ENCODE peak calls at places on chromosomes 7 and 10, in ten cellular contexts. C is CD8-positive, alpha-beta T cell; E is fibroblast of the aortic adventitia; K is MM.1S; V is adrenal gland; J is lower leg skin; M is Karpas-422; B is lung; A is H7; L is BE2C. F is an unnamed sample.

GRCh38 chr7:46569117-46569433 is 648.0 kb upstream of the IGFBP3 start:
- DNase-seq in C (no peak), E (no peak), K (no peak), V (no peak), J (no peak), M (no peak), B (no peak), A (no peak), L (peak), F (no peak)

GRCh38 chr10:69243817-69244216 is 23.7 kb downstream of the HKDC1 start:
- DNase-seq in C (no peak), E (no peak), K (no peak), V (no peak), J (no peak), M (no peak), B (no peak), A (no peak), L (no peak), F (no peak)

GRCh38 chr7:135156290-135156689 is 8.4 kb downstream of the TMEM140 start:
- DNase-seq in C (no peak), E (no peak), K (no peak), V (no peak), J (no peak), M (no peak), B (no peak), A (no peak), L (no peak), F (no peak)

GRCh38 chr10:131644864-131645658 is 255.7 kb upstream of the PPP2R2D start:
- DNase-seq in C (no peak), E (no peak), K (no peak), V (no peak), J (peak), M (no peak), B (no peak), A (peak), L (no peak), F (no peak)

GRCh38 chr10:3780056-3780765 is 4.8 kb downstream of the KLF6 start:
- DNase-seq in C (no peak), E (peak), K (no peak), V (no peak), J (peak), M (no peak), B (no peak), A (no peak), L (no peak), F (no peak)

GRCh38 chr7:44540592-44541027 is 520 bp downstream of the NPC1L1 start:
- DNase-seq in C (no peak), E (no peak), K (no peak), V (no peak), J (no peak), M (no peak), B (no peak), A (no peak), L (no peak), F (no peak)

GRCh38 chr7:19972872-19973271 is 199.5 kb upstream of the TMEM196 start:
- DNase-seq in C (no peak), E (no peak), K (no peak), V (no peak), J (no peak), M (peak), B (no peak), A (no peak), L (no peak), F (no peak)

GRCh38 chr7:22296916-22297315 is 60.0 kb downstream of the RAPGEF5 start:
- DNase-seq in C (no peak), E (peak), K (no peak), V (no peak), J (no peak), M (no peak), B (no peak), A (no peak), L (no peak), F (no peak)

GRCh38 chr10:104202231-104202630 is 29.9 kb downstream of the CFAP43 start:
- DNase-seq in C (no peak), E (no peak), K (no peak), V (no peak), J (no peak), M (no peak), B (no peak), A (no peak), L (no peak), F (no peak)

GRCh38 chr7:137885623-137886022 is 38.8 kb upstream of the DGKI start:
- DNase-seq in C (no peak), E (no peak), K (no peak), V (no peak), J (no peak), M (no peak), B (no peak), A (peak), L (no peak), F (no peak)

GRCh38 chr7:140326116-140326928 is 72.0 kb downstream of the SLC37A3 start:
- DNase-seq in C (peak), E (peak), K (peak), V (peak), J (peak), M (peak), B (peak), A (peak), L (peak), F (peak)

GRCh38 chr7:50826371-50827172 is 43.9 kb upstream of the GRB10 start:
- DNase-seq in C (no peak), E (peak), K (no peak), V (peak), J (peak), M (no peak), B (no peak), A (no peak), L (no peak), F (peak)

GRCh38 chr7:14207154-14207553 is 217.7 kb upstream of the ETV1 start:
- DNase-seq in C (no peak), E (peak), K (no peak), V (no peak), J (no peak), M (no peak), B (no peak), A (no peak), L (no peak), F (no peak)

GRCh38 chr10:117345143-117345542 is 30.1 kb downstream of the PDZD8 start:
- DNase-seq in C (no peak), E (no peak), K (no peak), V (no peak), J (no peak), M (no peak), B (no peak), A (peak), L (no peak), F (no peak)

GRCh38 chr10:123428302-123428701 is 237.9 kb upstream of the GPR26 start:
- DNase-seq in C (no peak), E (no peak), K (no peak), V (no peak), J (no peak), M (no peak), B (no peak), A (no peak), L (no peak), F (no peak)

GRCh38 chr10:82953331-82953730 is 1078.3 kb downstream of the NRG3 start:
- DNase-seq in C (no peak), E (no peak), K (no peak), V (no peak), J (no peak), M (no peak), B (no peak), A (no peak), L (no peak), F (no peak)

GRCh38 chr10:24866615-24867583 is 85.5 kb downstream of the PRTFDC1 start:
- DNase-seq in C (no peak), E (peak), K (no peak), V (peak), J (no peak), M (no peak), B (no peak), A (no peak), L (no peak), F (no peak)

GRCh38 chr10:29731760-29732159 is 97.0 kb upstream of the SVIL start:
- DNase-seq in C (no peak), E (peak), K (no peak), V (no peak), J (no peak), M (no peak), B (no peak), A (no peak), L (no peak), F (no peak)

GRCh38 chr10:98414932-98415709 is at the start of gene PYROXD2:
- DNase-seq in C (peak), E (peak), K (peak), V (peak), J (peak), M (no peak), B (peak), A (peak), L (peak), F (peak)

GRCh38 chr10:7738536-7739407 is 35.7 kb downstream of the ITIH2 start:
- DNase-seq in C (no peak), E (no peak), K (no peak), V (no peak), J (no peak), M (no peak), B (no peak), A (no peak), L (no peak), F (no peak)

GRCh38 chr10:16367899-16368298 is 68.9 kb upstream of the PTER start:
- DNase-seq in C (no peak), E (no peak), K (no peak), V (no peak), J (no peak), M (no peak), B (no peak), A (no peak), L (no peak), F (no peak)

GRCh38 chr7:73418113-73418703 is 15.4 kb upstream of the FZD9 start:
- DNase-seq in C (no peak), E (no peak), K (no peak), V (no peak), J (no peak), M (no peak), B (no peak), A (peak), L (no peak), F (no peak)

GRCh38 chr10:72334196-72334831 is 20.4 kb downstream of the DNAJB12 start:
- DNase-seq in C (no peak), E (no peak), K (no peak), V (peak), J (no peak), M (no peak), B (no peak), A (peak), L (peak), F (no peak)

GRCh38 chr7:84314263-84314662 is 119.7 kb upstream of the SEMA3A start:
- DNase-seq in C (no peak), E (no peak), K (no peak), V (no peak), J (no peak), M (no peak), B (no peak), A (no peak), L (no peak), F (no peak)

GRCh38 chr7:129244220-129244619 is 19.4 kb downstream of the AHCYL2 start:
- DNase-seq in C (no peak), E (no peak), K (no peak), V (no peak), J (no peak), M (no peak), B (no peak), A (no peak), L (no peak), F (no peak)

GRCh38 chr10:26755443-26755903 is 58.0 kb downstream of the PDSS1 start:
- DNase-seq in C (no peak), E (peak), K (peak), V (no peak), J (no peak), M (no peak), B (no peak), A (peak), L (no peak), F (peak)

GRCh38 chr10:128051548-128051947 is 74.7 kb downstream of the MKI67 start:
- DNase-seq in C (no peak), E (no peak), K (no peak), V (no peak), J (no peak), M (no peak), B (no peak), A (no peak), L (no peak), F (no peak)

GRCh38 chr7:42029405-42029804 is 207.6 kb downstream of the GLI3 start:
- DNase-seq in C (no peak), E (no peak), K (no peak), V (no peak), J (no peak), M (no peak), B (no peak), A (peak), L (no peak), F (no peak)

GRCh38 chr7:106611911-106612310 is 49.0 kb downstream of the CCDC71L start:
- DNase-seq in C (no peak), E (no peak), K (no peak), V (no peak), J (no peak), M (no peak), B (no peak), A (no peak), L (no peak), F (no peak)

GRCh38 chr7:20534543-20534942 is 80.9 kb upstream of the ABCB5 start:
- DNase-seq in C (no peak), E (no peak), K (no peak), V (no peak), J (no peak), M (no peak), B (no peak), A (no peak), L (no peak), F (no peak)

GRCh38 chr7:134343796-134344195 is 27.1 kb upstream of the SLC35B4 start:
- DNase-seq in C (no peak), E (no peak), K (no peak), V (no peak), J (no peak), M (no peak), B (no peak), A (no peak), L (no peak), F (no peak)

GRCh38 chr7:93350338-93350737 is 118.2 kb downstream of the VPS50 start:
- DNase-seq in C (no peak), E (no peak), K (no peak), V (no peak), J (no peak), M (no peak), B (no peak), A (no peak), L (no peak), F (no peak)

GRCh38 chr10:89861584-89862287 is 160.3 kb downstream of the KIF20B start:
- DNase-seq in C (no peak), E (peak), K (no peak), V (no peak), J (no peak), M (no peak), B (peak), A (no peak), L (no peak), F (no peak)

GRCh38 chr7:15862781-15863165 is 176.3 kb upstream of the MEOX2 start:
- DNase-seq in C (no peak), E (no peak), K (no peak), V (no peak), J (no peak), M (no peak), B (no peak), A (no peak), L (no peak), F (no peak)

GRCh38 chr7:137539111-137539715 is 195.7 kb upstream of the PTN start:
- DNase-seq in C (no peak), E (peak), K (no peak), V (no peak), J (no peak), M (no peak), B (no peak), A (no peak), L (no peak), F (peak)

DNA sequence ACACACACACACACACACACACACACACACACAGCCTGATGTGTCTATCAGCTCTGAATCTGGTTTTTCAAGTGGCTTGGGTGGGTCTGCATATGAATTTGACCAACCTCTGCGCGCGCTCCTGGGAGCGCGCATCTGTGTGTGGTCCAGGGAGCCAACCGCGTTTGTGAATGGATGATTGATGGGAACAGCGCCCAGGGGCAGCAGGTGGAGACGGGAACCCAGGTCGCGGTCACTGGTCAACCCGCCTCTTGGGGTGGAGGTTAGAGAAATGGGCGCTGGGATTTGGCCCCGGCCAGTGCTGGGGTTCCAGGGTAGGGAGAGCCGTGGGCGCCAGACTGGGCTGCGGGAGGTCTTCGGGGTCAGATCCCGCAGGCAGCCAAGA is 166.1 kb upstream of the DPP6 start:
- DNase-seq in C (no peak), E (no peak), K (no peak), V (no peak), J (no peak), M (no peak), B (no peak), A (no peak), L (no peak), F (no peak)
- H3K4me3 ChIP-seq in C (no peak), E (no peak), K (no peak), V (no peak), J (no peak), M (no peak), B (no peak), A (peak), L (peak), F (no peak)

DNA sequence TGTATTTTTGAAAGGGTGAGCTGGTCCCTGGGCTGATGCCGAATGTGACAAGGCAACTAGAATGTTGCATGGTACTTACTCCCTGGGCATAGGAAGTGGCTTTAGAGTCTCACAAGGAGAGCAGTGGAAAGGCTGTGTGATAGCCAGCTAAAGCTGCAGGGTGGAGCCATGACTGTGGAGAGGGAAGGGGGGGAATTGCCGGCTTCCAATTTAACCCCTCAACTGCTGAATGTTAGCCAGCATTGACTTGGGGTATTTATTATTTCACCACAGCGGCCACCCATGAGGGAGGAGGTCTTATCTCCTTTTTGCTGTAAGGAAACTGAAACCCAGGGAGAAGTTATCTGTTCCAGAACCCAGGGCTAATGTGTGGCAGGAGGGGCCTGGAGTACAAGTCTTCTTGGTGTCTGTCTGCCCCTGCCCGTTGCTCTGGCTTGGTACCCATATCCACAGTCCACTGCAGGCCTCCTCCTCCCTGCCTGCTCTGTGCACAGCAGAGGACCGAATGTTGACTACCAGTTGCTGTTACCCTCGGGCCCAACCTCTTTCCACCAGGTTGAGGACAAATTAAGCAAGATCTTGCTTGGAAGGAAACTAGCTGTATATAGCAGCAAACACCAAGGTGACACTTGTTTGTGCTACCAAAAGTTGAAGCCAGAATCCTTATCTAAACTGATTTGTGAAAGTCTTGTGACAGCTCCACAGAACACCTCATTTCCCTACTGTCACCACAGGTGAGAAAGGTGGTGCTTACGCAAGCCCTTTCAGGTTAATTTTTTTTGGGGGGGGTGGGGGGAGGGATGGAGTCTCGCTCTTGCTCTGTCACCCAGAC is 37.6 kb downstream of the WBP1L start:
- DNase-seq in C (no peak), E (peak), K (peak), V (no peak), J (no peak), M (no peak), B (no peak), A (peak), L (no peak), F (no peak)
- H3K4me3 ChIP-seq in C (no peak), E (no peak), K (peak), V (no peak), J (no peak), M (no peak), B (no peak), A (no peak), L (no peak), F (no peak)

DNA sequence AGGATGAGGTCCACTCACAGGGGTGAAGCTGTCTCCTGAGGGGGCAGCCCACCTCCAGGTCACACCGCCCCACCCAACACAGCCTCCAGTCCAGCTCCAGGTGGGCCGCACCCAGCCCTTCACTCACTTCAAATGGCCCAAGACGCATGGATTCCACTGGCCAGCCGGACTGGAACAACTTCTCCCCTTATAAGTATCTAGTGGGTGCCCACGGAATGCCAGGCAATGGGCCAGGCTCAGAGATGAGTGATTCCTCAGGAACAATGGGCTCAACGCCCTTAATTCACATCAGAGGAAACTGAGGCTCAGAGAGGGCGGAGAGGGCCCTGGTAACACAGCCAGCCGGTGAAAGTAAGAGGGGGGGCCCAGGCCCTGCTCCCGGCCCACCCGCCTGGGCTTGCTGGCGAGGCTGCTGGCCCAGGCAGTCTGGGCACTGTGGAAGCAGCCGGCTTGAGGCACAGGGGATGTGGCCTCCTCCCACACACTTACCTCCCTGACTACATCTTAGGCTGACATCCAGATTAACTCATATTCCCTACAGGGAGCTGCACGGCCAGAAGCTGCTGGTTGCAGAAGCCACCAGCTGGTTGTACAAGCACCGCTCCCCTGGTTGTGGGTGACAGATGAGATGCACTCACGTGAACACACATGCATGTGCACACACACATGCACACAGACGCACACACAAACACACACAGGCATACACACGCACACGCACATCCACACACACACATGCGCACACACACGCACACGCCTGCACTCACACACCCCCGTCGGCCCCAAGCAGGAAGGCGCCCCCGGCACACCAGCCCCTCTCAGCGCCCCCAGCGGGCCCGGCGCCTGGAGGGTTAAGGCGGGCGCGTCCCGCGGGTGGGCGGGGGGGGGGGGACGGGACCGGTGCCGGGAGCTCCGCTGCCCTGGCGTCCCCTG is 1.0 kb upstream of the FAM20C start:
- DNase-seq in C (no peak), E (peak), K (no peak), V (no peak), J (no peak), M (no peak), B (no peak), A (peak), L (no peak), F (peak)
- H3K4me3 ChIP-seq in C (no peak), E (peak), K (no peak), V (no peak), J (no peak), M (no peak), B (peak), A (peak), L (no peak), F (peak)

DNA sequence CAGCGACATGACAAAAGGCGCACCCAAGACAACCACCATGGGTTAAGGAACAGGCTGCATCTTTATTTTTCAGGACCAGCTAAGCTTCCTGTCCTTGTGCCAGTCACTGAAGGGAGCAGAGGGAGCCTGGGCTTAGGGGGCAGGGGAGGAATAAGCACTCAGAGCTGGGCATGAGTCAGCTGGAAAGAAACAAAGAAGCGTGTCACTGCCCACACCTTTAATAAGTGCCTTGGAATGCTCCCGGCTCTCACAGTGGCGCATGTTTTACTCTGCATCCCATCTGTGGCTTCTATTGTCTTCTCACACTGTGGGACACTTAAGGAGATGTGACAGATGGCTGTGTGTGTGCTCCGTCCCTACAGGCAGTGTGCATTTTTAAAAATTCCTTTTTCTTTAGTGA is 71.7 kb downstream of the MTURN start:
- DNase-seq in C (no peak), E (peak), K (no peak), V (no peak), J (no peak), M (no peak), B (peak), A (no peak), L (no peak), F (no peak)
- H3K4me3 ChIP-seq in C (no peak), E (no peak), K (no peak), V (no peak), J (no peak), M (no peak), B (no peak), A (no peak), L (no peak), F (no peak)